ENCODE peak calls at places on chromosomes 16 and 17, in six cellular contexts. B is HCT116, G is fibroblast of villous mesenchyme, H is neural progenitor cell, Z is A549, U is fibroblast of the aortic adventitia. I is an unnamed sample.

GRCh38 chr17:19935169-19935568 is 42.5 kb downstream of the AKAP10 start:
- DNase-seq in B (no peak), G (no peak), H (no peak), Z (no peak), U (no peak), I (no peak)

GRCh38 chr17:51764387-51764971 is 394.0 kb downstream of the CA10 start:
- DNase-seq in B (peak), G (peak), H (peak), Z (peak), U (peak), I (no peak)

GRCh38 chr17:71423871-71424546 is 696.8 kb upstream of the SOX9 start:
- DNase-seq in B (peak), G (peak), H (no peak), Z (no peak), U (no peak), I (no peak)

GRCh38 chr16:88886915-88887521 is 20.6 kb upstream of the PABPN1L start:
- DNase-seq in B (no peak), G (peak), H (no peak), Z (no peak), U (peak), I (no peak)

GRCh38 chr17:82863941-82864720 is 24.3 kb upstream of the ZNF750 start:
- DNase-seq in B (peak), G (peak), H (no peak), Z (no peak), U (peak), I (peak)

GRCh38 chr17:64773836-64774761 is 112.0 kb upstream of the SMURF2 start:
- DNase-seq in B (peak), G (peak), H (peak), Z (peak), U (peak), I (no peak)

GRCh38 chr17:6476061-6476833 is 32.0 kb downstream of the PIMREG start:
- DNase-seq in B (no peak), G (no peak), H (no peak), Z (no peak), U (no peak), I (no peak)

GRCh38 chr16:81616321-81617020 is 162.6 kb upstream of the PLCG2 start:
- DNase-seq in B (no peak), G (peak), H (peak), Z (no peak), U (peak), I (no peak)

GRCh38 chr17:48671697-48672171 is 45.6 kb upstream of the HOXB9 start:
- DNase-seq in B (peak), G (peak), H (peak), Z (peak), U (peak), I (no peak)

GRCh38 chr17:27489045-27489715 is 32.9 kb downstream of the KSR1 start:
- DNase-seq in B (no peak), G (peak), H (no peak), Z (peak), U (peak), I (no peak)

GRCh38 chr16:49837673-49838360 is 18.1 kb downstream of the ZNF423 start:
- DNase-seq in B (no peak), G (no peak), H (no peak), Z (no peak), U (no peak), I (no peak)

GRCh38 chr16:78443780-78444422 is 344.4 kb downstream of the WWOX start:
- DNase-seq in B (no peak), G (peak), H (no peak), Z (no peak), U (peak), I (no peak)

GRCh38 chr17:47323382-47324223 is at the start of gene EFCAB13:
- DNase-seq in B (no peak), G (peak), H (peak), Z (peak), U (peak), I (peak)

GRCh38 chr17:42698736-42699414 is 16.5 kb downstream of the CNTNAP1 start:
- DNase-seq in B (no peak), G (peak), H (peak), Z (no peak), U (peak), I (no peak)

GRCh38 chr17:17816831-17817551 is 19.8 kb downstream of the SREBF1 start:
- DNase-seq in B (no peak), G (no peak), H (no peak), Z (no peak), U (no peak), I (no peak)
- TF ChIP-seq CTCF in B (no peak), G (no peak), H (no peak), Z (peak), U (no peak), I (peak)

GRCh38 chr16:56728027-56728426 is 1.9 kb upstream of the NUP93 start:
- DNase-seq in B (no peak), G (no peak), H (no peak), Z (no peak), U (no peak), I (no peak)

GRCh38 chr16:56729351-56729735 is 586 bp upstream of the NUP93 start:
- DNase-seq in B (no peak), G (no peak), H (peak), Z (no peak), U (no peak), I (no peak)

GRCh38 chr16:56732366-56732765 is 2.4 kb downstream of the NUP93 start:
- DNase-seq in B (no peak), G (no peak), H (no peak), Z (no peak), U (no peak), I (no peak)

GRCh38 chr16:56732832-56733231 is 2.9 kb downstream of the NUP93 start:
- DNase-seq in B (no peak), G (no peak), H (no peak), Z (no peak), U (no peak), I (no peak)

GRCh38 chr16:56729736-56730662 is at the start of gene NUP93:
- DNase-seq in B (peak), G (peak), H (peak), Z (peak), U (peak), I (peak)
- TF ChIP-seq CTCF in B (peak), G (no peak), H (no peak), Z (no peak), U (no peak), I (peak)

GRCh38 chr16:6961704-6962103 is 370.9 kb upstream of the RBFOX1 start:
- DNase-seq in B (no peak), G (no peak), H (no peak), Z (no peak), U (no peak), I (no peak)

GRCh38 chr16:6957676-6958075 is 375.0 kb upstream of the RBFOX1 start:
- DNase-seq in B (no peak), G (no peak), H (peak), Z (no peak), U (no peak), I (no peak)

GRCh38 chr16:6955303-6955702 is 377.3 kb upstream of the RBFOX1 start:
- DNase-seq in B (no peak), G (no peak), H (no peak), Z (no peak), U (no peak), I (no peak)

GRCh38 chr16:6956511-6956910 is 376.1 kb upstream of the RBFOX1 start:
- DNase-seq in B (no peak), G (no peak), H (no peak), Z (no peak), U (no peak), I (no peak)

DNA sequence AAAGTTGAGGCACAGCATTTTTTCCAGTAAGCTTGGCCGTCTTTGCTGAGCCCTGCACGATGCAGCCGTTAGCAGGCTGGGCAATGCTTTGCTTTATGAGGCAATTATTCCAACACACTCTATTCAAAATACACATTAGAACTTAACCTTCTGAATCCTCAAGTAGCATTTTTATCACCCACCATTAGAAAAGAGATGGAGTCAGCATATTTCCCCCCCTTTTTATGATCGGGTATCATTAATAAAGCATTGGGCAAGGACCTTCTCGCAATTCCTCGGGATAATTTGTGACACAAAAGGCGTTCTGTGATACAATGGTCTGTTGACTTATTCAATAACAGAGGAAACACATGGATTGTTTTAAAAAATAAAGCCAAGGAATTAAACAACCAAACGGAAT is 374.5 kb upstream of the RBFOX1 start:
- DNase-seq in B (no peak), G (no peak), H (no peak), Z (no peak), U (no peak), I (no peak)
- TF ChIP-seq CTCF in B (no peak), G (no peak), H (no peak), Z (no peak), U (no peak), I (no peak)

GRCh38 chr17:16351831-16352230 is 1.4 kb downstream of the CENPV start:
- DNase-seq in B (no peak), G (peak), H (no peak), Z (no peak), U (peak), I (no peak)
- TF ChIP-seq CTCF in B (no peak), G (no peak), H (no peak), Z (no peak), U (no peak), I (peak)

GRCh38 chr17:79934653-79934970 is 95.4 kb upstream of the CBX4 start:
- DNase-seq in B (no peak), G (no peak), H (no peak), Z (no peak), U (no peak), I (no peak)

GRCh38 chr17:79933863-79934652 is 94.8 kb upstream of the CBX4 start:
- DNase-seq in B (no peak), G (no peak), H (no peak), Z (peak), U (no peak), I (no peak)

GRCh38 chr17:79935845-79936470 is 96.7 kb upstream of the CBX4 start:
- DNase-seq in B (no peak), G (no peak), H (no peak), Z (no peak), U (no peak), I (no peak)

GRCh38 chr17:79936661-79937434 is 97.6 kb upstream of the CBX4 start:
- DNase-seq in B (no peak), G (no peak), H (no peak), Z (no peak), U (no peak), I (no peak)

GRCh38 chr17:79935197-79935844 is 96.1 kb upstream of the CBX4 start:
- DNase-seq in B (no peak), G (no peak), H (no peak), Z (no peak), U (no peak), I (no peak)
- TF ChIP-seq CTCF in B (no peak), G (no peak), H (no peak), Z (no peak), U (no peak), I (no peak)

GRCh38 chr17:63399316-63399715 is 46.8 kb downstream of the CYB561 start:
- DNase-seq in B (no peak), G (peak), H (no peak), Z (no peak), U (peak), I (no peak)
- TF ChIP-seq CTCF in B (no peak), G (no peak), H (no peak), Z (no peak), U (peak), I (no peak)

GRCh38 chr16:59997706-59998105 is 1263.6 kb upstream of the GOT2 start:
- DNase-seq in B (no peak), G (no peak), H (no peak), Z (no peak), U (no peak), I (no peak)

DNA sequence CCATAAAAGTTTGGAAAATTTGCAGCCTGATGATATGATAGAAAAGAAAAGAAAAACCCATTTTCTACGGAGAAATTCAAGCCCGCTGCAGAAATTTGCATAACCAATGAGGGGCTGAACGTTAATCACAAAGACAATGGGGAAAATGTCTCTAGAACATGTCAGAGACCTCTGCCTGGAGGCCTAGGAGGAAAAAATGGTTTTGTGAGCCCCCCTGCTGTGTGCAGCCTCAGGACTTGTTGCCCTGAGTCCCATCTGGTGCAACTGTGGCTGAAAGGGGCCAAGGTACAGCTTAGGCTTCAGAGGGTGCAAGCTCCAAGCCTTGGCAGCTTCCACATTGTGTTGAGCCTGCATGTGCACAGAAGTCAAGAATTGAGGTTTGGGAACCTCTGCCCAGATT is 1267.4 kb upstream of the GOT2 start:
- DNase-seq in B (no peak), G (no peak), H (no peak), Z (no peak), U (no peak), I (no peak)
- TF ChIP-seq CTCF in B (no peak), G (no peak), H (no peak), Z (no peak), U (no peak), I (no peak)

GRCh38 chr16:17448640-17449638 is 21.8 kb downstream of the XYLT1 start:
- DNase-seq in B (no peak), G (no peak), H (no peak), Z (no peak), U (no peak), I (no peak)
- TF ChIP-seq CTCF in B (no peak), G (no peak), H (no peak), Z (no peak), U (no peak), I (no peak)

GRCh38 chr16:76639685-76640289 is 362.6 kb downstream of the CNTNAP4 start:
- DNase-seq in B (no peak), G (peak), H (peak), Z (peak), U (peak), I (no peak)
- TF ChIP-seq CTCF in B (peak), G (peak), H (peak), Z (peak), U (peak), I (peak)

GRCh38 chr16:12903325-12904040 is 2.1 kb downstream of the SHISA9 start:
- DNase-seq in B (no peak), G (no peak), H (peak), Z (no peak), U (no peak), I (no peak)

GRCh38 chr16:12906271-12906670 is 4.9 kb downstream of the SHISA9 start:
- DNase-seq in B (no peak), G (no peak), H (peak), Z (no peak), U (no peak), I (no peak)

GRCh38 chr16:12906765-12907516 is 5.5 kb downstream of the SHISA9 start:
- DNase-seq in B (no peak), G (no peak), H (no peak), Z (no peak), U (no peak), I (no peak)

GRCh38 chr16:12904041-12904671 is 2.8 kb downstream of the SHISA9 start:
- DNase-seq in B (no peak), G (no peak), H (peak), Z (no peak), U (no peak), I (no peak)

GRCh38 chr16:12907670-12908233 is 6.4 kb downstream of the SHISA9 start:
- DNase-seq in B (no peak), G (no peak), H (peak), Z (no peak), U (no peak), I (no peak)
- TF ChIP-seq CTCF in B (peak), G (no peak), H (peak), Z (peak), U (no peak), I (peak)